ENCODE peak calls at places on chromosome 14, in seven cellular contexts. One of them, this sample, is unnamed.

GRCh38 chr14:47040490-47040889 is 388.9 kb upstream of the RPL10L start:
- DNase-seq in SK-N-SH: no peak
- DNase-seq in HCT116: peak
- DNase-seq in K562: no peak
- DNase-seq in H1: no peak
- DNase-seq in GM12878: no peak
- DNase-seq in HepG2: peak
- DNase-seq in this sample: peak

GRCh38 chr14:81164167-81164774 is 56.5 kb downstream of the GTF2A1 start:
- DNase-seq in SK-N-SH: peak
- DNase-seq in GM12878: peak
- DNase-seq in HCT116: peak
- DNase-seq in H1: peak
- DNase-seq in K562: peak
- DNase-seq in HepG2: peak
- DNase-seq in this sample: peak

GRCh38 chr14:97306785-97307246 is 509.6 kb downstream of the VRK1 start:
- DNase-seq in K562: no peak
- DNase-seq in HepG2: no peak
- DNase-seq in GM12878: peak
- DNase-seq in HCT116: no peak
- DNase-seq in H1: no peak
- DNase-seq in SK-N-SH: no peak
- DNase-seq in this sample: no peak

GRCh38 chr14:52124791-52125661 is 56.2 kb upstream of the NID2 start:
- DNase-seq in SK-N-SH: no peak
- DNase-seq in K562: no peak
- DNase-seq in HCT116: no peak
- DNase-seq in HepG2: no peak
- DNase-seq in H1: peak
- DNase-seq in GM12878: no peak
- DNase-seq in this sample: no peak

GRCh38 chr14:104872469-104873341 is 7.6 kb downstream of the CEP170B start:
- DNase-seq in HepG2: no peak
- DNase-seq in HCT116: no peak
- DNase-seq in H1: no peak
- DNase-seq in K562: no peak
- DNase-seq in SK-N-SH: no peak
- DNase-seq in GM12878: no peak
- DNase-seq in this sample: peak

GRCh38 chr14:99807413-99808132 is 14.4 kb downstream of the EML1 start:
- DNase-seq in K562: no peak
- DNase-seq in HCT116: no peak
- DNase-seq in HepG2: no peak
- DNase-seq in GM12878: no peak
- DNase-seq in H1: no peak
- DNase-seq in SK-N-SH: no peak
- DNase-seq in this sample: no peak

GRCh38 chr14:85443001-85443400 is 86.9 kb upstream of the FLRT2 start:
- DNase-seq in H1: no peak
- DNase-seq in GM12878: no peak
- DNase-seq in K562: no peak
- DNase-seq in SK-N-SH: no peak
- DNase-seq in HepG2: no peak
- DNase-seq in HCT116: no peak
- DNase-seq in this sample: no peak

GRCh38 chr14:104868811-104869572 is 3.9 kb downstream of the CEP170B start:
- DNase-seq in K562: no peak
- DNase-seq in H1: no peak
- DNase-seq in HCT116: no peak
- DNase-seq in HepG2: no peak
- DNase-seq in GM12878: no peak
- DNase-seq in SK-N-SH: no peak
- DNase-seq in this sample: no peak

GRCh38 chr14:55707365-55707804 is 127.4 kb downstream of the KTN1 start:
- DNase-seq in HCT116: no peak
- DNase-seq in SK-N-SH: no peak
- DNase-seq in HepG2: peak
- DNase-seq in H1: no peak
- DNase-seq in GM12878: no peak
- DNase-seq in K562: no peak
- DNase-seq in this sample: peak

GRCh38 chr14:90848944-90849731 is 32.9 kb upstream of the TTC7B start:
- DNase-seq in H1: no peak
- DNase-seq in SK-N-SH: no peak
- DNase-seq in HepG2: peak
- DNase-seq in K562: no peak
- DNase-seq in HCT116: no peak
- DNase-seq in GM12878: no peak
- DNase-seq in this sample: no peak

GRCh38 chr14:101932668-101933067 is 31.7 kb upstream of the DYNC1H1 start:
- DNase-seq in GM12878: no peak
- DNase-seq in HepG2: peak
- DNase-seq in H1: no peak
- DNase-seq in K562: no peak
- DNase-seq in HCT116: no peak
- DNase-seq in SK-N-SH: no peak
- DNase-seq in this sample: no peak

GRCh38 chr14:89123851-89124250 is 293.2 kb downstream of the FOXN3 start:
- DNase-seq in GM12878: no peak
- DNase-seq in H1: no peak
- DNase-seq in HepG2: no peak
- DNase-seq in SK-N-SH: no peak
- DNase-seq in K562: no peak
- DNase-seq in HCT116: no peak
- DNase-seq in this sample: no peak
- TF ChIP-seq JUND in GM12878: no peak
- TF ChIP-seq JUND in H1: no peak
- TF ChIP-seq JUND in HepG2: no peak
- TF ChIP-seq JUND in SK-N-SH: no peak
- TF ChIP-seq JUND in K562: no peak
- TF ChIP-seq JUND in HCT116: no peak
- TF ChIP-seq JUND in this sample: no peak

DNA sequence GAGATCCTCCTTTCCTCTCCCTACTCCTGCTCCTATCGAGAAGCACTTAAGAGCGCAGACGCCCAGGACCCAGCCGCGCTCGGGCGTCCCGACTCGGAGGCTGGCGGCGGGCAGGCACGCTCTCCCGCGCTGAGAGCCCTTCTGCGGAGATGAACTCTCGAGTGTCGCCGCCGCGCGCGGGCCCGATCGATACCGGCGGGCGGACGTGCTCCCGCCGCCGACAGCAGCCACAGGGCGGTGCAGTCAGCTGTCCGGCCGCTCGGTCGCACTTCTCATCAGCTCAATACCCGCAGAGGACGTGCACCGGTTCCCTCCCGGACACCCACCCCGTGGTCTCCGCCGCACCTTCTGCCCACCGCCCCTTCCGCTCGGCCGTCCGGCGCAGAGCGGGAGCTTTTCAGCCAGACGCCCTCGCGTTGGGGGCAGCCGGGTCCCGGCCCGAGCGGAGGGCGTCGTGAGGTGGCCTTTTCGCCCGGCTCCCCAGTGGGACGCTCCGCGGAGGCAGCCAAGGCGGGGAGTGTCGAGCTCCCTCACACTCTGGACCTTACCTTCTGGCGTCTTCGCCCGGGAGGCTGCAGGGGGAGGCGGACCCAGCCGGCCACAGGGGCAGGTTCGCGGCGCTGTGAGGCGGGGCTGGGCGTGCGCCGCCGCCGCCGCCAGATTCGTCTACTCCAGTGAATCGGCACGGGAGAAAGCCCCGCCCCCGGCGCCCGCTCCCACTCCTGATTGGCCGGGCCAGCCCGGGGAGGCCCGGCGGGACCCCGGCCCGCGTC is 421 bp upstream of the INSM2 start:
- DNase-seq in K562: peak
- DNase-seq in GM12878: no peak
- DNase-seq in HepG2: peak
- DNase-seq in H1: no peak
- DNase-seq in HCT116: no peak
- DNase-seq in SK-N-SH: peak
- DNase-seq in this sample: peak
- TF ChIP-seq JUND in K562: no peak
- TF ChIP-seq JUND in GM12878: no peak
- TF ChIP-seq JUND in HepG2: peak
- TF ChIP-seq JUND in H1: no peak
- TF ChIP-seq JUND in HCT116: no peak
- TF ChIP-seq JUND in SK-N-SH: no peak
- TF ChIP-seq JUND in this sample: no peak

GRCh38 chr14:69204753-69205152 is 13.5 kb downstream of the EXD2 start:
- DNase-seq in HepG2: no peak
- DNase-seq in HCT116: no peak
- DNase-seq in SK-N-SH: no peak
- DNase-seq in GM12878: no peak
- DNase-seq in H1: no peak
- DNase-seq in K562: no peak
- DNase-seq in this sample: no peak

GRCh38 chr14:69207435-69208041 is 16.2 kb downstream of the EXD2 start:
- DNase-seq in K562: no peak
- DNase-seq in HCT116: no peak
- DNase-seq in GM12878: no peak
- DNase-seq in H1: no peak
- DNase-seq in HepG2: no peak
- DNase-seq in SK-N-SH: no peak
- DNase-seq in this sample: no peak

GRCh38 chr14:69214376-69214775 is 23.1 kb downstream of the EXD2 start:
- DNase-seq in K562: no peak
- DNase-seq in GM12878: no peak
- DNase-seq in SK-N-SH: no peak
- DNase-seq in HepG2: no peak
- DNase-seq in HCT116: no peak
- DNase-seq in H1: no peak
- DNase-seq in this sample: peak

GRCh38 chr14:69208665-69209064 is 17.4 kb downstream of the EXD2 start:
- DNase-seq in H1: no peak
- DNase-seq in GM12878: no peak
- DNase-seq in HCT116: no peak
- DNase-seq in K562: no peak
- DNase-seq in SK-N-SH: no peak
- DNase-seq in HepG2: no peak
- DNase-seq in this sample: no peak
- TF ChIP-seq JUND in H1: no peak
- TF ChIP-seq JUND in GM12878: no peak
- TF ChIP-seq JUND in HCT116: no peak
- TF ChIP-seq JUND in K562: no peak
- TF ChIP-seq JUND in SK-N-SH: no peak
- TF ChIP-seq JUND in HepG2: no peak
- TF ChIP-seq JUND in this sample: no peak

GRCh38 chr14:35879654-35880249 is 53.6 kb downstream of the BRMS1L start:
- DNase-seq in HCT116: peak
- DNase-seq in H1: no peak
- DNase-seq in SK-N-SH: peak
- DNase-seq in HepG2: peak
- DNase-seq in K562: no peak
- DNase-seq in GM12878: no peak
- DNase-seq in this sample: peak
- TF ChIP-seq JUND in HCT116: no peak
- TF ChIP-seq JUND in H1: no peak
- TF ChIP-seq JUND in SK-N-SH: no peak
- TF ChIP-seq JUND in HepG2: no peak
- TF ChIP-seq JUND in K562: no peak
- TF ChIP-seq JUND in GM12878: no peak
- TF ChIP-seq JUND in this sample: no peak